ENCODE peak calls at places on chromosomes 5 and 9, in ten cellular contexts. C, V, I, X, H, S, Z, L, F and K are unnamed samples. For H3K4me1, the result is how much of the 10 kb centered on the place peaks cover.

GRCh38 chr5:142176255-142176654 is 67.7 kb downstream of the NDFIP1 start:
- DNase-seq in H (peak), X (no peak), S (no peak), L (no peak), Z (no peak), F (no peak), C (peak), I (no peak), V (no peak), K (no peak)

GRCh38 chr5:123916331-123917121 is 404.5 kb downstream of the CSNK1G3 start:
- DNase-seq in H (no peak), C (no peak), I (no peak), X (no peak), F (no peak), Z (no peak), L (peak), V (no peak), S (no peak), K (no peak)

GRCh38 chr5:33994845-33995244 is 10.4 kb upstream of the SLC45A2 start:
- DNase-seq in C (no peak), X (no peak), Z (no peak), H (no peak), V (no peak), F (no peak), I (no peak), L (no peak), S (no peak), K (no peak)

GRCh38 chr5:32562841-32563240 is 22.5 kb upstream of the SUB1 start:
- DNase-seq in L (no peak), F (no peak), C (no peak), I (no peak), H (no peak), X (no peak), V (no peak), Z (no peak), S (no peak), K (no peak)

GRCh38 chr5:40834391-40834848 is 602 bp downstream of the RPL37 start:
- DNase-seq in Z (peak), H (peak), X (no peak), S (no peak), C (no peak), I (no peak), L (no peak), V (no peak), F (peak), K (no peak)

GRCh38 chr5:132525299-132525724 is 18.0 kb downstream of the IL5 start:
- DNase-seq in V (no peak), Z (no peak), S (no peak), I (no peak), C (no peak), H (no peak), F (no peak), L (no peak), X (no peak), K (no peak)

GRCh38 chr9:133584559-133585476 is 24.4 kb downstream of the FAM163B start:
- DNase-seq in F (peak), S (no peak), I (no peak), L (no peak), V (peak), C (no peak), H (no peak), X (no peak), Z (no peak), K (no peak)

GRCh38 chr5:124906339-124907097 is 160.1 kb upstream of the ZNF608 start:
- DNase-seq in L (no peak), F (peak), V (no peak), C (peak), X (peak), H (no peak), S (no peak), I (no peak), Z (no peak), K (peak)

GRCh38 chr9:86126998-86127972 is 27.9 kb upstream of the GOLM1 start:
- DNase-seq in H (no peak), F (peak), X (peak), S (peak), V (peak), I (peak), Z (no peak), C (no peak), L (peak), K (peak)

GRCh38 chr9:127561491-127562270 is 50.4 kb upstream of the STXBP1 start:
- DNase-seq in I (no peak), S (peak), X (peak), C (peak), H (no peak), L (peak), V (no peak), Z (peak), F (peak), K (peak)

GRCh38 chr9:127562271-127562780 is 49.8 kb upstream of the STXBP1 start:
- DNase-seq in H (no peak), V (no peak), Z (no peak), F (no peak), S (no peak), C (no peak), I (no peak), X (no peak), L (no peak), K (no peak)

GRCh38 chr9:127563579-127563978 is 48.5 kb upstream of the STXBP1 start:
- DNase-seq in C (no peak), F (no peak), X (no peak), Z (no peak), V (no peak), I (no peak), L (no peak), S (no peak), H (no peak), K (no peak)

GRCh38 chr9:127565231-127565630 is 46.8 kb upstream of the STXBP1 start:
- DNase-seq in F (peak), C (no peak), V (no peak), Z (no peak), I (no peak), L (no peak), S (no peak), X (no peak), H (no peak), K (no peak)

GRCh38 chr9:127562841-127563523 is 49.1 kb upstream of the STXBP1 start:
- DNase-seq in F (no peak), C (no peak), H (no peak), S (peak), I (no peak), L (no peak), Z (peak), X (no peak), V (no peak), K (no peak)
- H3K4me1 ChIP-seq in F (under half), C (under half), H (under half), S (half or more), I (under half), L (half or more), Z (under half), X (under half), V (under half), K (half or more)

GRCh38 chr5:93236807-93237421 is 344.1 kb downstream of the NR2F1-AS1 start:
- DNase-seq in F (no peak), X (no peak), S (no peak), Z (no peak), H (no peak), I (no peak), V (no peak), L (no peak), C (no peak), K (no peak)
- TF ChIP-seq CTCF in F (no peak), X (no peak), S (no peak), Z (no peak), H (no peak), I (no peak), V (no peak), L (no peak), C (no peak), K (no peak)

GRCh38 chr5:180866296-180866695 is 5.2 kb upstream of the ZFP62 start:
- DNase-seq in C (no peak), I (no peak), H (no peak), V (no peak), X (no peak), Z (no peak), F (peak), L (no peak), S (no peak), K (no peak)
- H3K27ac ChIP-seq in C (no peak), I (no peak), H (no peak), V (no peak), X (no peak), Z (no peak), F (peak), L (no peak), S (no peak), K (no peak)

GRCh38 chr9:129868571-129869486 is 33.6 kb downstream of the USP20 start:
- DNase-seq in Z (peak), I (no peak), L (no peak), S (no peak), H (peak), X (no peak), F (peak), V (no peak), C (no peak), K (no peak)

GRCh38 chr9:129865668-129866320 is 30.5 kb downstream of the USP20 start:
- DNase-seq in S (no peak), Z (no peak), F (no peak), L (no peak), C (no peak), V (no peak), I (no peak), X (no peak), H (no peak), K (no peak)

GRCh38 chr9:129866373-129867137 is 31.3 kb downstream of the USP20 start:
- DNase-seq in L (no peak), H (no peak), Z (peak), C (no peak), F (no peak), S (no peak), X (no peak), V (no peak), I (no peak), K (no peak)

GRCh38 chr9:129868033-129868395 is 32.8 kb downstream of the USP20 start:
- DNase-seq in V (no peak), S (no peak), Z (no peak), F (no peak), H (no peak), L (no peak), C (no peak), X (no peak), I (no peak), K (no peak)

GRCh38 chr9:129867138-129868032 is 32.1 kb downstream of the USP20 start:
- DNase-seq in C (no peak), S (no peak), I (no peak), Z (peak), L (no peak), V (peak), X (no peak), F (no peak), H (no peak), K (no peak)
- H3K4me1 ChIP-seq in C (under half), S (under half), I (under half), Z (half or more), L (under half), V (under half), X (under half), F (under half), H (under half), K (under half)

GRCh38 chr5:175717837-175718236 is 60.0 kb downstream of the HRH2 start:
- DNase-seq in I (no peak), C (peak), X (no peak), V (no peak), Z (no peak), F (no peak), S (no peak), H (no peak), L (no peak), K (no peak)

GRCh38 chr5:175713930-175714329 is 56.1 kb downstream of the HRH2 start:
- DNase-seq in V (no peak), S (no peak), Z (no peak), H (peak), X (no peak), I (no peak), L (no peak), C (peak), F (no peak), K (no peak)

GRCh38 chr5:175715627-175716522 is 58.0 kb downstream of the HRH2 start:
- DNase-seq in Z (no peak), L (no peak), I (peak), X (no peak), V (no peak), S (no peak), H (peak), F (no peak), C (peak), K (no peak)

GRCh38 chr5:175714686-175715085 is 56.8 kb downstream of the HRH2 start:
- DNase-seq in Z (no peak), L (no peak), I (peak), X (no peak), V (no peak), C (peak), S (no peak), H (peak), F (no peak), K (no peak)

DNA sequence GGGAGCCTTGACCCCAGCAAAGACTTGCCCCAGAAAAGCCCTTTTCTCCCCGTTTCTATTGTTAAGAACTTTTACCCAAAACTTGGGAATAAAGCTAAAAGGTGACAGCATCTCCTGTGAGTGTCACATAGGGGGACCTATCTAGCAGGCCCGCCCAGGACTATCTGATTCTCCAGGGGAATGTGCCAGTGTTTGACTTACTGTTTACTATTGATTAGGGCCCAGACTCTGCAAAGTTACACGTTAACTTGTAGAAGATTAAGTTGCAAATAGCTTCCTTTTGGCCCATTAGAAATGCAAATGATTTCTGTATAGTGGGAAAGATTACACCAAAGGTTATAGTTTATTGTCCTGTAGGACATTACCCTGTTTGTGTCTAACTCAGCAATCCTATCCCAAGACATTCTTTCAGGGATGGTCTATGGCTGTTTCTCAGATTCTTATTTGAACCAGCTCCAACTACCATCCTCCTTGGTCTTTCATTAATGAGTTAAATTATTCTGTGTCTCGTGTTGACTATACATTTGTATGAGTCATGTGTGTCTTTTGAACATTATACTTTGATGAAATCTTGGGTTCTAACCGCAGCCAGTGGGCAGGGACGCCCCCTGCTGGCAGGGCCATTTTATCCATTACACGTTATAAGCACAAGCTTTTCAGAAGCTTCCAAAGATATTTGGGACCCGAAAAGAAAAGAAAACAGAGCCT is 60.7 kb downstream of the HRH2 start:
- DNase-seq in H (no peak), F (peak), I (no peak), L (peak), S (peak), X (peak), C (peak), V (peak), Z (peak), K (peak)
- TF ChIP-seq CTCF in H (peak), F (peak), I (peak), L (peak), S (peak), X (peak), C (peak), V (peak), Z (peak), K (peak)